ENCODE peak calls at places on chromosome 22, in ten cellular contexts. J is body of pancreas, V is lung, N is psoas muscle, F is colonic mucosa, S is MM.1S, W is brain microvascular endothelial cell, Q is transverse colon, I is IMR-90, L is heart right ventricle. B is an unnamed sample.

GRCh38 chr22:33909906-33910305 is 10.4 kb downstream of the LARGE1 start:
- DNase-seq in V (no peak), W (no peak), L (no peak), I (no peak), N (no peak), Q (no peak), J (no peak), F (no peak), S (no peak), B (no peak)

GRCh38 chr22:33188316-33188715 is 130.1 kb upstream of the SYN3 start:
- DNase-seq in W (no peak), F (no peak), Q (no peak), S (no peak), J (no peak), V (no peak), I (no peak), N (no peak), L (no peak), B (peak)

GRCh38 chr22:48827228-48827810 is 1000.4 kb downstream of the BRD1 start:
- DNase-seq in V (no peak), W (no peak), J (peak), Q (no peak), S (no peak), F (no peak), I (no peak), L (no peak), N (no peak), B (no peak)

GRCh38 chr22:47759909-47760308 is 997.5 kb downstream of the TBC1D22A start:
- DNase-seq in N (no peak), Q (no peak), I (no peak), F (no peak), S (no peak), J (no peak), V (no peak), W (no peak), L (no peak), B (no peak)

GRCh38 chr22:26567610-26568009 is 22.3 kb downstream of the TPST2 start:
- DNase-seq in W (no peak), J (no peak), F (no peak), S (no peak), I (no peak), N (no peak), L (no peak), Q (no peak), V (no peak), B (no peak)

GRCh38 chr22:50274311-50274710 is 4.1 kb upstream of the MAPK11 start:
- DNase-seq in N (peak), J (peak), W (peak), S (peak), I (peak), V (no peak), F (no peak), L (peak), Q (peak), B (peak)

GRCh38 chr22:19766506-19767426 is 6.2 kb downstream of the TBX1 start:
- DNase-seq in I (no peak), S (peak), F (peak), N (peak), Q (peak), L (no peak), V (no peak), J (peak), W (peak), B (peak)

GRCh38 chr22:45922256-45922655 is 54.7 kb downstream of the WNT7B start:
- DNase-seq in W (no peak), F (no peak), N (no peak), V (no peak), S (no peak), Q (no peak), I (no peak), J (no peak), L (no peak), B (no peak)

GRCh38 chr22:45442120-45442519 is 28.6 kb downstream of the RIBC2 start:
- DNase-seq in Q (no peak), N (no peak), S (no peak), L (no peak), V (no peak), J (no peak), I (peak), F (no peak), W (no peak), B (no peak)

GRCh38 chr22:44661659-44662569 is 40.1 kb upstream of the PRR5 start:
- DNase-seq in S (no peak), L (no peak), Q (no peak), F (no peak), W (no peak), N (no peak), V (no peak), J (no peak), I (no peak), B (no peak)

GRCh38 chr22:21641417-21641794 is 696 bp upstream of the SDF2L1 start:
- DNase-seq in J (peak), F (peak), V (peak), Q (peak), L (no peak), S (no peak), I (peak), N (peak), W (no peak), B (peak)

GRCh38 chr22:26597026-26597425 is 7.1 kb upstream of the TPST2 start:
- DNase-seq in Q (no peak), F (no peak), W (no peak), I (no peak), N (no peak), J (no peak), S (no peak), V (no peak), L (no peak), B (no peak)

GRCh38 chr22:48944433-48944755 is 883.3 kb downstream of the BRD1 start:
- DNase-seq in W (no peak), Q (no peak), J (no peak), N (no peak), V (peak), S (no peak), I (no peak), F (peak), L (no peak), B (no peak)

GRCh38 chr22:44147821-44148574 is 32.7 kb upstream of the PARVG start:
- DNase-seq in V (no peak), F (no peak), S (no peak), W (peak), N (no peak), I (peak), L (no peak), Q (peak), J (no peak), B (no peak)

GRCh38 chr22:45638834-45639746 is 32.5 kb upstream of the ATXN10 start:
- DNase-seq in L (no peak), W (peak), N (peak), J (peak), F (peak), I (no peak), S (no peak), Q (peak), V (peak), B (no peak)

GRCh38 chr22:31400023-31400397 is 606 bp downstream of the DRG1 start:
- DNase-seq in L (no peak), F (no peak), I (peak), J (no peak), V (no peak), S (no peak), Q (peak), W (peak), N (no peak), B (peak)

GRCh38 chr22:47371263-47372090 is 609.0 kb downstream of the TBC1D22A start:
- DNase-seq in W (no peak), I (no peak), V (no peak), N (no peak), J (no peak), L (no peak), F (no peak), Q (no peak), S (no peak), B (no peak)

GRCh38 chr22:49789289-49790141 is 38.2 kb downstream of the BRD1 start:
- DNase-seq in V (no peak), L (no peak), N (peak), S (no peak), Q (peak), J (peak), W (no peak), F (peak), I (peak), B (no peak)

GRCh38 chr22:27231266-27231665 is 570.3 kb downstream of the MN1 start:
- DNase-seq in L (no peak), N (no peak), I (no peak), F (no peak), V (no peak), W (no peak), S (no peak), Q (no peak), J (no peak), B (no peak)

GRCh38 chr22:49603016-49603415 is 224.7 kb downstream of the BRD1 start:
- DNase-seq in F (no peak), V (no peak), W (no peak), I (no peak), S (no peak), J (no peak), N (no peak), L (no peak), Q (no peak), B (no peak)

GRCh38 chr22:20807315-20807752 is 33.4 kb downstream of the SERPIND1 start:
- DNase-seq in N (no peak), Q (no peak), F (no peak), I (peak), V (no peak), L (no peak), S (no peak), W (peak), J (no peak), B (no peak)

GRCh38 chr22:33867118-33867863 is 53.0 kb downstream of the LARGE1 start:
- DNase-seq in Q (peak), I (peak), S (no peak), F (peak), N (no peak), V (no peak), W (peak), L (no peak), J (no peak), B (no peak)

GRCh38 chr22:42132457-42132856 is 1.8 kb upstream of the CYP2D6 start:
- DNase-seq in Q (no peak), W (no peak), F (no peak), S (no peak), N (no peak), I (no peak), J (no peak), L (no peak), V (no peak), B (no peak)
- TF ChIP-seq CTCF in Q (no peak), W (no peak), F (no peak), S (no peak), N (no peak), I (no peak), J (no peak), L (no peak), V (no peak), B (no peak)

GRCh38 chr22:30268331-30268730 is 1.7 kb upstream of the OSM start:
- DNase-seq in I (no peak), J (no peak), W (no peak), S (no peak), L (no peak), Q (no peak), V (no peak), N (no peak), F (no peak), B (no peak)

GRCh38 chr22:30267382-30268302 is 991 bp upstream of the OSM start:
- DNase-seq in V (no peak), S (no peak), W (no peak), Q (no peak), L (no peak), J (peak), I (no peak), F (no peak), N (no peak), B (no peak)

GRCh38 chr22:30265851-30266444 is 703 bp downstream of the OSM start:
- DNase-seq in N (no peak), I (no peak), L (peak), V (peak), J (peak), S (no peak), Q (peak), W (no peak), F (peak), B (peak)

GRCh38 chr22:30265131-30265720 is 1.4 kb downstream of the OSM start:
- DNase-seq in V (no peak), Q (no peak), J (no peak), L (no peak), I (no peak), N (no peak), F (no peak), S (no peak), W (no peak), B (no peak)

DNA sequence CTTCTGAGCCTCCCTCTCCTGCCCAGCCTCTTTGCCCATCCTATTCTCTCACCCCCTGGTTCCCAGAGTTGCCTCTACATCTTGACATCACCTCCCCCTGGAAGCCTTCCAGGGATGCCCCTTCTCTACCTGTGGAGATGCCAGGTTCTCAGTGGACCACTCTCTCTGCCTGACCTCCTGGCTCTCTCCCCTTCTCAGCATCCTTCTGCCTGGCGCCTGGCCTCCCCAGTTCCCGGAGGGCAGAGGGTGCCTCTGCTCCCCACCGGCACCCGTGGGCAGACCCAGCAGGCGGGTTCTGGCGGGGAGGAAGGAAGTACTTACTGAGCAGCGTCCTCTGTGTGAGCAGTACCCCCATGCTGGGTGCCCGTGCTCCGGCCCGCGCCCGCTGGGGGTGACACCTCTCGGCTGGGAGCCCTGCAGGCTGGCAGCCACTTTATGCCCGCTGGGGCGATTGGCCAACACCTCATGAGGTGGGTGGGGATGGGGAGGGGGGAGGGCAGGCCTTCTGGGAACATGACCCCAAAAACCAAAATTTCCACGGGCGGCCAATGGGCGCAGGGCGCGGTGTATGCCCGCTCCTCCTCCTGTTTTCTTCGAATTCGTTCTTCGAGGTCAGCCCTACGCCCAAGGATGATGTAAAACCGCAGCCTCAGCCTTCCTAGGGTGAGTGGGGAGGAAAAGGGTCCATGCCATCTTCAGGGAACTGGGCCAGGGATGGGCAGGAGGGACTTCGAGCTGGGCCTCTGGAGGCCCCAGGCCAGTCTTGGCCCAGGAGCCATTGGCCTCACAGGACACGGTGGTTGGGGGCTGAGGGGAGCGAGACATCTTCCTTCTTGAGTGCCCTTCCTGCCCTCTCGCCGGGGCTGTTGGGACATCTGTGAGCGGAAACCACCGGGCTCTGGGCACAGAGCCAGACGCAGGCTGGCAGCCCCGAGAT is at the start of gene OSM:
- DNase-seq in V (peak), F (peak), J (peak), Q (peak), S (no peak), W (no peak), N (peak), I (no peak), L (no peak), B (peak)
- H3K4me3 ChIP-seq in V (no peak), F (peak), J (no peak), Q (peak), S (no peak), W (no peak), N (peak), I (no peak), L (peak), B (peak)

DNA sequence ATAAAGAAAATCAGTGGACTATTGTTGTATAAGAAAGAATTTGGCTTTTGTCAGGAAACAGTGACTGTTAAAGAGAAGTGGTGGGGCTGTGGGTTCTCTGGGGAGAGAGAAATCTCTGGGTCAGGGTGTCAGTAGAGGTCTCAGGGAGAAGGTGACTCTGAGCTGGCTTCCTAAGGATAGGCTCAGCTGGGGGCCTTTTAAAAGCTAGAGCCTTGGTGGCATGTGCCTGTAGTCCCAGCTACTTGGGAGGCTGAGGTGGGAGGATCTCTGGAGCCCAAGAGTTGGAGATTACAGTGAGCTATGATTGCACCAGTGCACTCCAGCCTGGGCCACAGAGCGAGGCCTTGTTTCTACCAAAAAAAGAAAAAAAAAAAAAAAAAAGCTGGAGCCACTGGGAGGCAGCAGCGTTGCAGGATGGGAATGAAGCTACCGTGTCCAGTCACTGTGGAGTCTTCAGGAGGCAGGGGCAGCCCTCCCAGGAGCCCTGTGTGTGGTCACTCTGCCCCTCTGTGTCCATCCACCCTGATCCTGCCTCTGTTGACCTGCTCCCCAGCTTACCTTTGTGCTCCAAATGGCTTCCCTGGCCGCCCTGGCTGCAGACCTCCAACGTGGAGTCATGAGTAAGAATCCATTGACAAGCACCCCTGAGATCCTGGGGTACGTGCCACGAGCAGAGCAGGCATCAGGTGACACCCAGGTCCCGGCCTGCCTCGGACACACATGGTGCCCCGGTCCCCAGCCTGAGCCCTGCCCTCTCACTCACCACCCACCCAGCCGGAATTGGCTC is 5.4 kb upstream of the MIF start:
- DNase-seq in I (peak), J (no peak), V (no peak), Q (no peak), L (no peak), F (no peak), S (no peak), N (no peak), W (peak), B (no peak)
- TF ChIP-seq CTCF in I (peak), J (no peak), V (no peak), Q (no peak), L (peak), F (no peak), S (no peak), N (no peak), W (peak), B (no peak)

GRCh38 chr22:39240841-39241631 is 3.7 kb downstream of the PDGFB start:
- DNase-seq in W (no peak), L (no peak), J (peak), S (peak), F (peak), I (no peak), Q (peak), N (peak), V (no peak), B (no peak)
- H3K4me3 ChIP-seq in W (no peak), L (peak), J (no peak), S (peak), F (peak), I (no peak), Q (peak), N (peak), V (no peak), B (no peak)

DNA sequence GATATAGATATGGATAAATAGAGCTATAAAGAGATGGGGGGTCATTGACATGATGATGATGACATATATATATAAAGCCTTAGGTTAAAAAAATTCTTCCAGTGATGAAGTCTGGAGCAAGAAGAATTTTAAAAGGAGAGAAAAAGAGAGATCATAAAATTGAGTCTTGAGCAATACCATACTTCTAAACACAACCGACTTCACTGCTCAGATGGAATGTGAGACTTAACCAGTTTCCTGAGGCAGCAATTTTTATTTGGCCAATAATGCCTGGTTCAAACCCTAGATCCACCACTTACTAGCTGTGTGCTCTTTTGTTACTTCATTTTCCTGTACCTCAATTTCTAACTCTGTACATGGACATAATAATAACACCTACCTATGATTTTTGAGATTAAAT is 229.5 kb downstream of the TTC28 start:
- DNase-seq in S (no peak), V (no peak), I (peak), L (no peak), W (no peak), Q (no peak), J (no peak), N (no peak), F (no peak), B (no peak)
- TF ChIP-seq CTCF in S (no peak), V (no peak), I (no peak), L (no peak), W (no peak), Q (no peak), J (no peak), N (no peak), F (no peak), B (no peak)

DNA sequence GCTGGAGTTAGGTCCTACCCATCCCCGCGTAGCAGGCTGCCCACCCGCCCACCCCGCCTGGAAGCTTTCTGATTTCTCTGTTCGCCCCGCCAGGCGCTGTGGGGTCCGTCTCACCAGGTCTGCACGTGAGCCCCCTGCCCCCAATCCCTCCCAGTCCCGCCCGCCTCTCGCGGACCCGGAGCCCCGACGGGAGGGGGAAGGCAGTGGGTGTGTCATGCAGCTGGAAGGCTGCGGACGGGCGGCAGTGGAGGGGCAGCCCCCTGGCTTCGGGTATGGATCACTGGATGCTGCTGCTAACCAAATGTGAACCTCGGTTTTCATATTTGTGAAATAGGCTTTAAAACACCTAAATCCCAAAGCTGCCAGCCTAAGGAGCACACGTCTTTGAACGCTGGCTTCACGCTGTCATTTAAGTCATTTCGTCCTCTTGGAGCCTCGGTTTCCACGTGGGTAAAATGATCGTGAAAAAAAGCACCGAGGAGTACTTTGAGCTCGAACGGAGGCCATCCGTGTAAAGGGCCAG is 568 bp upstream of the BIK start:
- DNase-seq in J (no peak), F (no peak), I (no peak), L (no peak), Q (no peak), N (no peak), S (no peak), W (no peak), V (no peak), B (no peak)
- H3K4me3 ChIP-seq in J (peak), F (peak), I (peak), L (peak), Q (peak), N (peak), S (peak), W (peak), V (peak), B (peak)

GRCh38 chr22:25366408-25366807 is 147.0 kb downstream of the CRYBB2 start:
- DNase-seq in L (no peak), V (no peak), N (no peak), S (no peak), F (no peak), W (no peak), J (no peak), Q (no peak), I (no peak), B (no peak)
- TF ChIP-seq CTCF in L (no peak), V (no peak), N (no peak), S (no peak), F (no peak), W (peak), J (no peak), Q (no peak), I (no peak), B (no peak)